ENCODE peak calls at places on chromosomes 7 and 10, in four cellular contexts. M is hepatocyte, Y is tibial nerve, O is MCF 10A. N is an unnamed sample.
A peak's percentile ranks its signal among the peaks of the same experiment; 100 is the strongest.

GRCh38 chr10:81031774-81032173 is 494.1 kb downstream of the SH2D4B start:
- DNase-seq in O (no peak), M (no peak), Y (no peak), N (no peak)

GRCh38 chr10:13440709-13441061 is 88.1 kb downstream of the BEND7 start:
- DNase-seq in M (no peak), O (no peak), Y (no peak), N (no peak)

GRCh38 chr7:24283900-24284698 is at the start of gene NPY:
- DNase-seq in Y (no peak), M (no peak), O (no peak), N (peak; percentile 93)

GRCh38 chr7:4261038-4261960 is 420.8 kb upstream of the FOXK1 start:
- DNase-seq in M (no peak), Y (no peak), O (no peak), N (peak; percentile 55)

GRCh38 chr7:83306487-83306886 is 143.8 kb upstream of the PCLO start:
- DNase-seq in Y (no peak), O (no peak), M (no peak), N (no peak)

GRCh38 chr7:1624999-1625927 is 44.8 kb upstream of the ELFN1 start:
- DNase-seq in M (no peak), Y (no peak), O (no peak), N (no peak)

GRCh38 chr10:71393841-71394475 is 2.8 kb upstream of the CDH23 start:
- DNase-seq in Y (no peak), M (no peak), O (no peak), N (no peak)

GRCh38 chr7:36549003-36549402 is 159.3 kb downstream of the ANLN start:
- DNase-seq in M (no peak), Y (no peak), O (no peak), N (no peak)

GRCh38 chr7:12771378-12771877 is 84.0 kb downstream of the ARL4A start:
- DNase-seq in O (no peak), M (no peak), Y (peak; percentile 15), N (no peak)

GRCh38 chr10:86100581-86101061 is 266.0 kb downstream of the GRID1 start:
- DNase-seq in M (peak; percentile 42), O (peak; percentile 46), Y (no peak), N (no peak)

GRCh38 chr10:108970016-108970415 is 953.3 kb downstream of the XPNPEP1 start:
- DNase-seq in Y (no peak), O (peak; percentile 30), M (peak; percentile 76), N (no peak)

GRCh38 chr7:33243319-33243881 is 114.0 kb downstream of the BBS9 start:
- DNase-seq in Y (no peak), O (peak; percentile 57), M (peak; percentile 55), N (no peak)

GRCh38 chr10:131909929-131910328 is 9.1 kb downstream of the PPP2R2D start:
- DNase-seq in M (no peak), O (no peak), Y (no peak), N (peak; percentile 24)

GRCh38 chr7:95046494-95047240 is 139.3 kb downstream of the PPP1R9A start:
- DNase-seq in M (no peak), O (no peak), Y (no peak), N (no peak)

GRCh38 chr7:157855452-157856213 is 518.8 kb downstream of the DNAJB6 start:
- DNase-seq in O (no peak), M (no peak), Y (no peak), N (peak; percentile 72)

GRCh38 chr10:12186324-12186723 is 9.4 kb downstream of the NUDT5 start:
- DNase-seq in Y (no peak), M (no peak), O (no peak), N (no peak)

GRCh38 chr10:131726460-131726861 is 174.3 kb upstream of the PPP2R2D start:
- DNase-seq in M (peak; percentile 67), O (no peak), Y (peak; percentile 61), N (no peak)

GRCh38 chr10:96130326-96130758 is 245 bp downstream of the ZNF518A start:
- DNase-seq in O (peak; percentile 66), M (peak; percentile 90), Y (no peak), N (peak; percentile 91)

GRCh38 chr10:103232772-103233488 is 12.8 kb upstream of the RPEL1 start:
- DNase-seq in Y (no peak), M (no peak), O (peak; percentile 75), N (no peak)

GRCh38 chr10:113666682-113667252 is 2.9 kb upstream of the NRAP start:
- DNase-seq in O (no peak), Y (no peak), M (no peak), N (no peak)

GRCh38 chr10:129945941-129946760 is 17.9 kb downstream of the EBF3 start:
- DNase-seq in M (no peak), Y (no peak), O (no peak), N (no peak)

GRCh38 chr10:66215005-66215404 is 710.8 kb upstream of the LRRTM3 start:
- DNase-seq in Y (no peak), O (peak; percentile 2), M (peak; percentile 5), N (no peak)
- TF ChIP-seq CTCF in Y (no peak), O (no peak), M (peak; percentile 14), N (peak; percentile 47)

DNA sequence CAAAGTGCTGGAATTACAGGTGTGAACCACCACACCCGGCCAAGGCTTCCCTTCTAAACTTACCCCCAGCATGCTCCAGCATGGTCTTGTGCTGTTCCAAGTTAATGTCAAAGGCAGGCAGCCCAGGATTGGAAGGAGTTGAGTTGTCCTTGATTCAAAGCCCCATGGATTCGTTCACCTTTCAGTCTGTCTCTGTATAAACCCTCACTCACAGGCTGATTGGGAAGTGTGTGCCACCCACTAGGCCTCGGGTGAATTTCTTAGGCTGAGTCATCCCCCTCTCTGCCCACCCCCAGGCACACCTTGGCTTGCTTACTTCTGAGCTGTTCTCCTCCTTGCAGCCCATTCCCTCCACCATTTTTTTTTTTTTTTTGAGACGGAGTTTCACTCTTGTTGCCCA is 13.3 kb upstream of the PRDX3 start:
- DNase-seq in O (peak; percentile 81), M (no peak), Y (no peak), N (no peak)
- TF ChIP-seq CTCF in O (no peak), M (no peak), Y (no peak), N (no peak)

GRCh38 chr10:124646483-124647352 is 97.5 kb downstream of the FAM53B start:
- DNase-seq in M (peak; percentile 80), O (peak; percentile 41), Y (peak; percentile 86), N (no peak)

GRCh38 chr10:124643281-124644009 is 100.7 kb downstream of the FAM53B start:
- DNase-seq in M (no peak), Y (no peak), O (no peak), N (no peak)

GRCh38 chr10:124645496-124646095 is 98.6 kb downstream of the FAM53B start:
- DNase-seq in O (no peak), Y (no peak), M (no peak), N (no peak)

GRCh38 chr10:124644281-124644680 is 99.9 kb downstream of the FAM53B start:
- DNase-seq in Y (no peak), M (no peak), O (no peak), N (no peak)

DNA sequence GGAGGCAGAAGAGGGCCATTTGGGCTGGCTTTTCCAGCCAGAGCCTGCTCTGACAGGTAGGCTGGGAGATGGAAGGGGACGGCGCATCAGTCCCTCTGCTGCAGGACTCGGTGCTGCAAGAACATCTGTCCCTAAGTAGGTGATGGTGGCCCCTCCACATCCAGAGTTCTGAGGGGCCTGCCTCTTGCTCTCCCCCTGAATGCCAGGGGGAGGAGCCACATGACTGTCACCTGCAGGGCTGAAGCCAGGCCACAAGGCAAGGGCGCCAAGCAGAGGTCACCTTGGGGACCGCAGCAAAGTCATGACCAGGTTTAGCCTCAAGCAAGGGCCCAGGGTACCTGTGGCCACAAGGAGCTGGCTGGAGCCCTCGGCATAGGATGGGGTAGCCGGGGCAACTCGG is 99.4 kb downstream of the FAM53B start:
- DNase-seq in M (no peak), O (no peak), Y (no peak), N (no peak)
- TF ChIP-seq CTCF in M (no peak), O (no peak), Y (no peak), N (no peak)

GRCh38 chr10:50416181-50416824 is 165.0 kb upstream of the ASAH2 start:
- DNase-seq in M (no peak), Y (no peak), O (no peak), N (no peak)
- TF ChIP-seq CTCF in M (no peak), Y (no peak), O (no peak), N (peak; percentile 69)

GRCh38 chr10:33155720-33156638 is 178.5 kb downstream of the NRP1 start:
- DNase-seq in O (peak; percentile 80), M (peak; percentile 72), Y (no peak), N (no peak)
- TF ChIP-seq CTCF in O (peak; percentile 61), M (peak; percentile 60), Y (no peak), N (peak; percentile 67)

GRCh38 chr10:123044391-123044790 is 35.6 kb downstream of the ACADSB start:
- DNase-seq in O (peak; percentile 44), Y (no peak), M (no peak), N (no peak)
- TF ChIP-seq CTCF in O (peak; percentile 23), Y (no peak), M (peak; percentile 26), N (peak; percentile 73)

DNA sequence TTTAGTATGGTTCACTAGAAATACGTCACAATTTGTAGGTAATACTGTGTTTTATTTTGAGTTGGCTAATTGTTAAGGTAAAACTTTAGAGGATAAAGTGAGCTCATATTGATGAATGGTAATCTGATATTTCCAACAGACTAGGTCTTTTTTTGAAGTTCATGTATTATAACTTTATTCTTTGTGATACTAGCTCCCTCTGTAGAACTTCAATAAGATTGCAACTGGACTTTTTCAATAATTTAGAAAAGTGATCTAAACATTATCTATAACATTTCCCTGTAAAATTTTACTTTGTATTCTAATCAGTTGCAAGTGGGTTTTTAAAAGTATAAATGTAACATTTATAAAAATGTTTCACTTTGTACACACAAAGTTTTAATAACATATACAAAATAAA is 83.5 kb downstream of the ADK start:
- DNase-seq in O (no peak), Y (no peak), M (no peak), N (no peak)
- TF ChIP-seq CTCF in O (peak; percentile 42), Y (peak; percentile 37), M (peak; percentile 53), N (peak; percentile 86)